ENCODE peak calls at places on chromosomes 12 and 14, in five cellular contexts. One of them, this sample, is unnamed.
A peak's percentile ranks its signal among the peaks of the same experiment; 100 is the strongest.

GRCh38 chr14:60775296-60775695 is 40.7 kb downstream of the MNAT1 start:
- DNase-seq in Panc1: no peak
- DNase-seq in AG04450: no peak
- DNase-seq in mammary epithelial cell: peak; percentile 54
- DNase-seq in PC-3: peak; percentile 93
- DNase-seq in this sample: peak; percentile 87

GRCh38 chr12:53251477-53252348 is 16.4 kb upstream of the ESPL1 start:
- DNase-seq in mammary epithelial cell: peak; percentile 72
- DNase-seq in PC-3: peak; percentile 80
- DNase-seq in Panc1: peak; percentile 63
- DNase-seq in AG04450: no peak
- DNase-seq in this sample: peak; percentile 71

GRCh38 chr14:61192970-61193369 is 88.2 kb downstream of the TMEM30B start:
- DNase-seq in Panc1: no peak
- DNase-seq in mammary epithelial cell: no peak
- DNase-seq in AG04450: no peak
- DNase-seq in PC-3: no peak
- DNase-seq in this sample: no peak

GRCh38 chr12:45633733-45634132 is 95.8 kb upstream of the ARID2 start:
- DNase-seq in PC-3: no peak
- DNase-seq in mammary epithelial cell: no peak
- DNase-seq in AG04450: no peak
- DNase-seq in Panc1: no peak
- DNase-seq in this sample: no peak

GRCh38 chr12:91139981-91140659 is 28.8 kb upstream of the LUM start:
- DNase-seq in PC-3: peak; percentile 58
- DNase-seq in Panc1: no peak
- DNase-seq in mammary epithelial cell: peak; percentile 47
- DNase-seq in AG04450: peak; percentile 86
- DNase-seq in this sample: peak; percentile 38

GRCh38 chr12:104049278-104050257 is at the start of gene GLT8D2:
- DNase-seq in PC-3: peak; percentile 61
- DNase-seq in Panc1: no peak
- DNase-seq in AG04450: peak; percentile 64
- DNase-seq in mammary epithelial cell: peak; percentile 57
- DNase-seq in this sample: peak; percentile 49

GRCh38 chr12:72275551-72275950 is 3.4 kb downstream of the TRHDE start:
- DNase-seq in mammary epithelial cell: no peak
- DNase-seq in AG04450: no peak
- DNase-seq in PC-3: no peak
- DNase-seq in Panc1: no peak
- DNase-seq in this sample: no peak

GRCh38 chr14:29999013-29999539 is 71.4 kb upstream of the PRKD1 start:
- DNase-seq in Panc1: no peak
- DNase-seq in AG04450: no peak
- DNase-seq in PC-3: no peak
- DNase-seq in mammary epithelial cell: no peak
- DNase-seq in this sample: peak; percentile 7

GRCh38 chr12:72219937-72220336 is 52.2 kb upstream of the TRHDE start:
- DNase-seq in PC-3: no peak
- DNase-seq in Panc1: no peak
- DNase-seq in AG04450: no peak
- DNase-seq in mammary epithelial cell: no peak
- DNase-seq in this sample: no peak

GRCh38 chr14:71665157-71665556 is 267.1 kb upstream of the RGS6 start:
- DNase-seq in mammary epithelial cell: peak; percentile 50
- DNase-seq in AG04450: no peak
- DNase-seq in Panc1: no peak
- DNase-seq in PC-3: peak; percentile 66
- DNase-seq in this sample: peak; percentile 66

GRCh38 chr12:18383203-18383602 is 121.9 kb downstream of the PIK3C2G start:
- DNase-seq in PC-3: peak; percentile 79
- DNase-seq in AG04450: peak; percentile 55
- DNase-seq in mammary epithelial cell: peak; percentile 63
- DNase-seq in Panc1: peak; percentile 50
- DNase-seq in this sample: peak; percentile 88

GRCh38 chr12:56315256-56315625 is 547 bp downstream of the CNPY2 start:
- DNase-seq in Panc1: no peak
- DNase-seq in PC-3: no peak
- DNase-seq in AG04450: no peak
- DNase-seq in mammary epithelial cell: no peak
- DNase-seq in this sample: no peak

GRCh38 chr12:93884794-93885460 is 207.8 kb downstream of the CRADD start:
- DNase-seq in AG04450: peak; percentile 16
- DNase-seq in Panc1: no peak
- DNase-seq in mammary epithelial cell: no peak
- DNase-seq in PC-3: no peak
- DNase-seq in this sample: no peak

GRCh38 chr14:92507174-92507768 is 6.3 kb upstream of the RIN3 start:
- DNase-seq in PC-3: peak; percentile 77
- DNase-seq in Panc1: no peak
- DNase-seq in AG04450: no peak
- DNase-seq in mammary epithelial cell: peak; percentile 12
- DNase-seq in this sample: peak; percentile 17
- H3K4me3 ChIP-seq in PC-3: no peak overlapping the region
- H3K4me3 ChIP-seq in Panc1: no peak overlapping the region
- H3K4me3 ChIP-seq in AG04450: no peak overlapping the region
- H3K4me3 ChIP-seq in mammary epithelial cell: no peak overlapping the region
- H3K4me3 ChIP-seq in this sample: no peak overlapping the region

DNA sequence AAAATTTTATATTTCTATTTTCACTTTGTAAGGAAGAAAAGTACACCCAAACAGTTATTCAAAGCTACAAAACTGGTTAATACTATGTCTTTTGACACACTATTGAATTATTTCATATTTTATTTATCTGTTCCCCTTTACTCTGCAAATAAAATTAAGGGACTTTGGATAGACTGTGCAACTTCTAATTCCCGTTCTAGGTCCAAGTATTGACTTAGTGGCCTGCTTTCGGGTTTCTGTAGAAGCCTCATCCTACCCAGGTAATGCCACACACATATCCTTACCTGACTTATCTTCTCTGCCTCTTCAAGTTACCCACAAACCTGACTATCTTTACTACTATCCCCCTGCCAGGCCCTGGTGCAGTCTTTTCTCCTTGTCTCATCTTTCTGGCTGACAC is 156.3 kb upstream of the TMTC2 start:
- DNase-seq in mammary epithelial cell: no peak
- DNase-seq in PC-3: no peak
- DNase-seq in Panc1: no peak
- DNase-seq in AG04450: no peak
- DNase-seq in this sample: no peak
- TF ChIP-seq CTCF in mammary epithelial cell: no peak
- TF ChIP-seq CTCF in PC-3: no peak
- TF ChIP-seq CTCF in Panc1: no peak
- TF ChIP-seq CTCF in AG04450: no peak
- TF ChIP-seq CTCF in this sample: no peak

GRCh38 chr14:103725739-103726395 is 10.3 kb downstream of the ZFYVE21 start:
- DNase-seq in PC-3: no peak
- DNase-seq in mammary epithelial cell: no peak
- DNase-seq in AG04450: no peak
- DNase-seq in Panc1: no peak
- DNase-seq in this sample: no peak
- H3K4me3 ChIP-seq in PC-3: no peak overlapping the region
- H3K4me3 ChIP-seq in mammary epithelial cell: no peak overlapping the region
- H3K4me3 ChIP-seq in AG04450: no peak overlapping the region
- H3K4me3 ChIP-seq in Panc1: no peak overlapping the region
- H3K4me3 ChIP-seq in this sample: no peak overlapping the region

GRCh38 chr12:106192659-106193403 is 54.1 kb upstream of the NUAK1 start:
- DNase-seq in AG04450: no peak
- DNase-seq in Panc1: no peak
- DNase-seq in PC-3: no peak
- DNase-seq in mammary epithelial cell: no peak
- DNase-seq in this sample: no peak

GRCh38 chr12:106187842-106188241 is 49.1 kb upstream of the NUAK1 start:
- DNase-seq in AG04450: no peak
- DNase-seq in Panc1: no peak
- DNase-seq in PC-3: no peak
- DNase-seq in mammary epithelial cell: no peak
- DNase-seq in this sample: no peak

GRCh38 chr12:106188249-106188648 is 49.5 kb upstream of the NUAK1 start:
- DNase-seq in PC-3: no peak
- DNase-seq in AG04450: no peak
- DNase-seq in Panc1: no peak
- DNase-seq in mammary epithelial cell: no peak
- DNase-seq in this sample: no peak

GRCh38 chr12:106187155-106187789 is 48.5 kb upstream of the NUAK1 start:
- DNase-seq in Panc1: no peak
- DNase-seq in mammary epithelial cell: no peak
- DNase-seq in AG04450: no peak
- DNase-seq in PC-3: no peak
- DNase-seq in this sample: no peak

GRCh38 chr12:106189341-106189740 is 50.6 kb upstream of the NUAK1 start:
- DNase-seq in Panc1: no peak
- DNase-seq in PC-3: no peak
- DNase-seq in AG04450: no peak
- DNase-seq in mammary epithelial cell: no peak
- DNase-seq in this sample: no peak
- TF ChIP-seq CTCF in Panc1: peak; percentile 36
- TF ChIP-seq CTCF in PC-3: peak; percentile 31
- TF ChIP-seq CTCF in AG04450: no peak
- TF ChIP-seq CTCF in mammary epithelial cell: no peak
- TF ChIP-seq CTCF in this sample: no peak

DNA sequence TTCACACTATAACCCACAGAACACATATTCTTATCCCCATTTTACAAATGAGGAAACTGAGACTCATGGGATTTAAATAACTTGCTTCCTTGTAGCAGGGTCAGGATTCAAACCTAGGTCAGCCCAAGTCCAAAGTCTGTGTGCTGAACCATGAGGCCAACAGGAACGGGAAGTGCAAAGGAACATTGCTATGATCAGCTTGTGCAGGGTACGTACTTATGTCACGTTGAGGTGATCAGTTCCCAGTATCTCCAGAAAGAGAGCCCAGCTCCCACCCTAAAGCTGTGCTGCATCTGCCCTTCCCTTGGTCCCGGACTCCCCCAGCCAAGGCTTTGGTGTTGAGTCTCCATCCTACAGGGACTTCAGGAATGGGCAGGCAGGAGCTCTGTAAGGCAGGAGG is 82.7 kb upstream of the FICD start:
- DNase-seq in AG04450: no peak
- DNase-seq in PC-3: no peak
- DNase-seq in Panc1: no peak
- DNase-seq in mammary epithelial cell: no peak
- DNase-seq in this sample: no peak
- H3K4me3 ChIP-seq in AG04450: no peak overlapping the region
- H3K4me3 ChIP-seq in PC-3: no peak overlapping the region
- H3K4me3 ChIP-seq in Panc1: no peak overlapping the region
- H3K4me3 ChIP-seq in mammary epithelial cell: no peak overlapping the region
- H3K4me3 ChIP-seq in this sample: no peak overlapping the region

DNA sequence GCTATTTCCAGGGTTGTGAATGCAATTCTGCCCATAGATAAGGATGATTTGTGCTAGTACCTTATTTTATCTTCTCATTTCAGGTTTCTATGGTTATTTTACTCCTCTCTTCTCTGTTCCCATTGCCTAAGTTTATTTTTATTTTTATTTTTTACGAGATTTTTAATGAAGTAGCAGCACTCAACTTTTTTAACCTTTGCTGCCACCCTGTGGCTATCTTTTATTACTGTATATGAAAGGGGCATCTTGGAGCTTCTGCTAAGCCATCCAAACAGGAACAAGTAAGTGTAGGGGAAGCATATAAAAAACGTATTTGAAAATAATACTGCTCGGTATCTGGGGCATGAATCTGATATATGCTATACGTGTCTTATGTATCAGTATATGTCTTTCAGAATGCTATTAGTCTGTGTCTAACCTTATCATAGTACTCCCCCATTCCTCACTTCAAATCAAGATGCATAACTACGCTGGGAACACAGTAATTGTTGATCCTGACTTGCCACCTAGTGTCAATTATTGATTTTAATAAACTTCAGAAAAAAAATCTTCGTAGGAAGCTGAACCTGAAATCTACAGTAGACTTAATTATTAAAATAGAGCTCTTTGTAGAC is 60.3 kb downstream of the KLRG1 start:
- DNase-seq in Panc1: no peak
- DNase-seq in PC-3: peak; percentile 56
- DNase-seq in AG04450: peak; percentile 11
- DNase-seq in mammary epithelial cell: peak; percentile 28
- DNase-seq in this sample: peak; percentile 58
- TF ChIP-seq CTCF in Panc1: peak; percentile 50
- TF ChIP-seq CTCF in PC-3: peak; percentile 63
- TF ChIP-seq CTCF in AG04450: peak; percentile 54
- TF ChIP-seq CTCF in mammary epithelial cell: peak; percentile 54
- TF ChIP-seq CTCF in this sample: peak; percentile 38

GRCh38 chr14:93962701-93963601 is 13.4 kb downstream of the ASB2 start:
- DNase-seq in PC-3: no peak
- DNase-seq in Panc1: no peak
- DNase-seq in mammary epithelial cell: no peak
- DNase-seq in AG04450: no peak
- DNase-seq in this sample: peak; percentile 29
- H3K4me3 ChIP-seq in PC-3: no peak overlapping the region
- H3K4me3 ChIP-seq in Panc1: no peak overlapping the region
- H3K4me3 ChIP-seq in mammary epithelial cell: no peak overlapping the region
- H3K4me3 ChIP-seq in AG04450: no peak overlapping the region
- H3K4me3 ChIP-seq in this sample: no peak overlapping the region

DNA sequence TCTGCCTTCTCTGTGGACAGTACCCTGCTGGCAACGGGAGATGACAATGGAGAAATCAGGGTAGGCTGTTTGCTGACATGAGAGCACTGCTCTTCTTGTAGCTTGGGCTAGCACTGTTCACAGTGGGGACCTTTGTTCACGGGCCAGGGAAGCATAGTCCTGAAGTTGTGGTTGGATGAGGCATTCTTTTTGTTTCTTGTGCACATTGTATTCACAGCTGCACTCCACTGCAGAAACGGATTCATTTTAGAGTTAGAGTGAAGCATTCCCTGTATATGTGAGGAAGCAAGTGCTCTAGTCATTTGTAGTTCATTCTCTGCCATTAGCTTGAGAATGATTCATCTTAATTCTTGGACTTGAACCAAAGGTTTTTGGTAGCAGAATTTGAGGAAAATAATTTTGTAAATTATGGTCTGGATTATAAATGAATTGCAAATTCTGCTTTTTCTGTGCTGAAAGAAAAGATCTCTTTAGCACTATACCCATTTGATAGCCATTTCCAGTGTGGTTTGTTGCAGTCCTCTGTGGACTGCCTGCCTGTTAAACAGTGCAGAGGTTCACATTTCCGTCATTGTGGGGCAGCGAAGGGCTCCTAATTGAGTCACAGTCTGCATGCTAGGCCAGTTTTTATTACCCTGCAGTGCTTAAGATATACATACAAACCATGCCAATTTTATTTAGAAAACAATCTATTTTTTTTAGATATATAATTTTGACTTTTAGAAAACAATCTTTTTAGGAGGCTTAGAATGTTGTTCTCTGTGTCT is 80.6 kb downstream of the APAF1 start:
- DNase-seq in AG04450: peak; percentile 39
- DNase-seq in PC-3: peak; percentile 62
- DNase-seq in mammary epithelial cell: peak; percentile 41
- DNase-seq in Panc1: no peak
- DNase-seq in this sample: peak; percentile 45
- TF ChIP-seq CTCF in AG04450: peak; percentile 71
- TF ChIP-seq CTCF in PC-3: peak; percentile 54
- TF ChIP-seq CTCF in mammary epithelial cell: peak; percentile 47
- TF ChIP-seq CTCF in Panc1: peak; percentile 62
- TF ChIP-seq CTCF in this sample: peak; percentile 44